ENCODE peak calls at places on chromosomes 13 and 19, in nine cellular contexts. D is tibial artery, P is tibial nerve, S is body of pancreas, V is ovary, Z is breast epithelium, I is heart right ventricle, A is cardiac muscle cell, C is Peyer's patch. T is an unnamed sample. For H3K4me1, the result is how much of the 10 kb centered on the place peaks cover.

GRCh38 chr13:50202485-50202884 is 187.2 kb downstream of the KCNRG start:
- DNase-seq in D (no peak), P (no peak), S (no peak), V (no peak), Z (no peak), I (no peak), A (no peak), C (no peak), T (no peak)

GRCh38 chr19:56617531-56617930 is 22.4 kb downstream of the ZNF71 start:
- DNase-seq in D (no peak), P (no peak), S (no peak), V (no peak), Z (no peak), I (no peak), A (no peak), C (no peak), T (no peak)

GRCh38 chr13:100987993-100988392 is 313.4 kb upstream of the TMTC4 start:
- DNase-seq in D (no peak), P (no peak), S (peak), V (no peak), Z (no peak), I (no peak), A (peak), C (no peak), T (no peak)

GRCh38 chr13:44230071-44230470 is 143.6 kb upstream of the SERP2 start:
- DNase-seq in D (no peak), P (no peak), S (no peak), V (no peak), Z (no peak), I (no peak), A (no peak), C (no peak), T (no peak)

GRCh38 chr19:35247526-35248309 is 1.1 kb upstream of the LSR start:
- DNase-seq in D (peak), P (no peak), S (peak), V (peak), Z (peak), I (no peak), A (peak), C (peak), T (peak)

GRCh38 chr13:100515410-100515800 is 73.2 kb downstream of the GGACT start:
- DNase-seq in D (no peak), P (no peak), S (no peak), V (no peak), Z (no peak), I (no peak), A (no peak), C (no peak), T (no peak)

GRCh38 chr13:21014666-21015170 is 46.7 kb downstream of the LATS2 start:
- DNase-seq in D (peak), P (no peak), S (peak), V (peak), Z (no peak), I (peak), A (no peak), C (peak), T (no peak)

GRCh38 chr13:27583645-27584044 is 36.7 kb downstream of the LNX2 start:
- DNase-seq in D (no peak), P (no peak), S (no peak), V (no peak), Z (no peak), I (no peak), A (no peak), C (no peak), T (no peak)

GRCh38 chr19:35299523-35300339 is 7.8 kb downstream of the MAG start:
- DNase-seq in D (no peak), P (no peak), S (peak), V (no peak), Z (no peak), I (no peak), A (peak), C (no peak), T (no peak)

GRCh38 chr13:43348397-43348796 is 325.0 kb downstream of the DNAJC15 start:
- DNase-seq in D (no peak), P (no peak), S (no peak), V (no peak), Z (no peak), I (no peak), A (no peak), C (no peak), T (no peak)

GRCh38 chr13:52348983-52349780 is 56.8 kb downstream of the THSD1 start:
- DNase-seq in D (no peak), P (no peak), S (no peak), V (no peak), Z (no peak), I (no peak), A (no peak), C (no peak), T (no peak)

GRCh38 chr19:47093841-47094240 is 19.7 kb downstream of the ZC3H4 start:
- DNase-seq in D (no peak), P (no peak), S (no peak), V (no peak), Z (no peak), I (no peak), A (peak), C (peak), T (no peak)

GRCh38 chr13:34466301-34466700 is 475.8 kb upstream of the NBEA start:
- DNase-seq in D (no peak), P (no peak), S (no peak), V (no peak), Z (no peak), I (no peak), A (no peak), C (no peak), T (no peak)

GRCh38 chr13:109955598-109955997 is 169.2 kb upstream of the IRS2 start:
- DNase-seq in D (no peak), P (no peak), S (no peak), V (no peak), Z (no peak), I (no peak), A (no peak), C (no peak), T (no peak)

GRCh38 chr13:61477619-61478018 is 62.0 kb upstream of the PCDH20 start:
- DNase-seq in D (no peak), P (no peak), S (no peak), V (no peak), Z (no peak), I (no peak), A (no peak), C (no peak), T (no peak)

GRCh38 chr13:87680298-87680697 is 9.1 kb downstream of the SLITRK5 start:
- DNase-seq in D (no peak), P (no peak), S (no peak), V (no peak), Z (no peak), I (no peak), A (no peak), C (no peak), T (no peak)

GRCh38 chr13:70203661-70204229 is 95.5 kb upstream of the KLHL1 start:
- DNase-seq in D (no peak), P (no peak), S (no peak), V (no peak), Z (no peak), I (no peak), A (no peak), C (no peak), T (no peak)

GRCh38 chr13:112877976-112878955 is 90.7 kb upstream of the MCF2L start:
- DNase-seq in D (no peak), P (no peak), S (no peak), V (no peak), Z (no peak), I (peak), A (no peak), C (peak), T (no peak)

GRCh38 chr13:59356607-59357006 is 807.1 kb downstream of the DIAPH3 start:
- DNase-seq in D (peak), P (no peak), S (peak), V (peak), Z (peak), I (peak), A (no peak), C (peak), T (peak)

GRCh38 chr13:32284927-32285632 is 30.1 kb downstream of the ZAR1L start:
- DNase-seq in D (no peak), P (no peak), S (peak), V (no peak), Z (peak), I (no peak), A (peak), C (no peak), T (peak)

GRCh38 chr13:63124863-63125262 is 1709.2 kb upstream of the PCDH20 start:
- DNase-seq in D (no peak), P (no peak), S (no peak), V (no peak), Z (no peak), I (no peak), A (peak), C (no peak), T (no peak)

GRCh38 chr19:46812898-46813569 is 24.6 kb upstream of the SLC1A5 start:
- DNase-seq in D (peak), P (no peak), S (no peak), V (peak), Z (peak), I (no peak), A (peak), C (no peak), T (peak)

GRCh38 chr13:54196684-54197083 is 1168.1 kb downstream of the OLFM4 start:
- DNase-seq in D (no peak), P (no peak), S (no peak), V (no peak), Z (no peak), I (no peak), A (no peak), C (no peak), T (no peak)

GRCh38 chr13:22423261-22423660 is 752.4 kb downstream of the FGF9 start:
- DNase-seq in D (no peak), P (no peak), S (no peak), V (no peak), Z (no peak), I (no peak), A (no peak), C (no peak), T (no peak)

GRCh38 chr13:78576266-78576665 is 27.1 kb downstream of the POU4F1 start:
- DNase-seq in D (no peak), P (no peak), S (no peak), V (no peak), Z (no peak), I (no peak), A (no peak), C (no peak), T (no peak)

GRCh38 chr19:35757231-35757748 is 461 bp upstream of the HSPB6 start:
- DNase-seq in D (peak), P (peak), S (peak), V (peak), Z (peak), I (peak), A (peak), C (peak), T (peak)

GRCh38 chr13:80340643-80341097 is 256 bp downstream of the SPRY2 start:
- DNase-seq in D (peak), P (no peak), S (no peak), V (no peak), Z (peak), I (no peak), A (no peak), C (peak), T (peak)

GRCh38 chr19:35553385-35554000 is 8.1 kb downstream of the TMEM147 start:
- DNase-seq in D (no peak), P (no peak), S (no peak), V (no peak), Z (no peak), I (no peak), A (no peak), C (no peak), T (no peak)

GRCh38 chr19:33298146-33298911 is 4.0 kb downstream of the CEBPA start:
- DNase-seq in D (no peak), P (no peak), S (no peak), V (peak), Z (peak), I (no peak), A (no peak), C (peak), T (no peak)

GRCh38 chr13:64158910-64159309 is 2743.3 kb upstream of the PCDH20 start:
- DNase-seq in D (no peak), P (no peak), S (no peak), V (no peak), Z (no peak), I (no peak), A (no peak), C (no peak), T (no peak)

GRCh38 chr13:64154514-64154913 is 2738.9 kb upstream of the PCDH20 start:
- DNase-seq in D (no peak), P (no peak), S (no peak), V (no peak), Z (no peak), I (no peak), A (no peak), C (no peak), T (no peak)
- TF ChIP-seq CTCF in D (no peak), P (no peak), S (no peak), V (no peak), Z (no peak), I (no peak), A (peak), C (no peak), T (no peak)

GRCh38 chr19:13024126-13024957 is 29.1 kb downstream of the NFIX start:
- DNase-seq in D (no peak), P (no peak), S (no peak), V (no peak), Z (no peak), I (no peak), A (no peak), C (no peak), T (no peak)
- H3K4me1 ChIP-seq in D (half or more), P (half or more), S (half or more), V (under half), Z (under half), I (half or more), A (under half), C (under half), T (under half)

DNA sequence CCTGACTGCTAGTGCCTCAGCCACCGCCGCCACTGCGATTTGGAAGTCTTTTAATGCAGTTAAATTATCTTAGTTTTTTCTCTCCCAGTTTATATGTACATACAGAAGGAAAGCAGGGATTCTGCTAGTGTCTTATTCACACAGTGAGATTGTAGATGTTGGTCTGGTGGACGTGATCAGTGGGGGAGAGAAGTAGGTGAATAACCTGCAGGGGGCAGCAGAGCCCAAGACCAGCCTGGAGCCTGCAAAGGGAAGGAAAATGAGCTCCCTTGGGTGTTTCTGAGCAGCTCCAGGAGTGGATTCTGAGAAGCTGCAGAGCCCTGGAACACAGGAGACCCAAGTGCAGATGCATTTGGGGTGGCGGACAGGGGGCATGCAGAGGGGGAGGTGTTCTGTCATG is 26.3 kb downstream of the ZNF844 start:
- DNase-seq in D (peak), P (no peak), S (peak), V (peak), Z (peak), I (peak), A (peak), C (peak), T (peak)
- TF ChIP-seq CTCF in D (peak), P (peak), S (peak), V (peak), Z (no peak), I (peak), A (peak), C (peak), T (peak)

DNA sequence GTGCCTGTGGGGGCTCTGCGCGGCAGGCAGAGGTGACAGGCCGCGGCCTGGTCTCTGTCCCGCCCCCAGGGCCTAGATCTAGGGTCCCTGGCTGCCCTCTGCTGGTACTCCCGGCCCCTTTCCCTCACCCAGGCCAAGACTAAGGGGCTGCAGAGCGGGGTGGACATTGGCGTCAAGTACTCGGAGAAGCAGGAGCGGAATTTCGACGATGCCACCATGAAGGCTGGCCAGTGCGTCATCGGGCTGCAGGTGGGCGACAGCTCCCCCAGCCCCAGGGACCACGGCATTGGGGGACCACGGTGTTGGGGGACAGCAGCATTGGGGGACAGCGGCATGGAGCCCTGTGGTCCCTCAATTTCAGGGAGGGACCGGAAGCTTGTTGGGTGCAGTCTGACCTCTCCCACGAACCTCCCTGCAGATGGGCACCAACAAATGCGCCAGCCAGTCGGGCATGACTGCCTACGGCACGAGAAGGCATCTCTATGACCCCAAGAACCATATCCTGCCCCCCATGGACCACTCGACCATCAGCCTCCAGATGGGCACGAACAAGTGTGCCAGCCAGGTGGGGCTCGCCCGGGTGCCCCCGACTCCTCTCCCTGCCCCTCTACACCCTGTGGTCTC is 3.8 kb upstream of the ABCA7 start:
- DNase-seq in D (no peak), P (no peak), S (no peak), V (no peak), Z (no peak), I (no peak), A (no peak), C (no peak), T (no peak)
- H3K4me1 ChIP-seq in D (under half), P (under half), S (under half), V (under half), Z (under half), I (under half), A (under half), C (under half), T (under half)

DNA sequence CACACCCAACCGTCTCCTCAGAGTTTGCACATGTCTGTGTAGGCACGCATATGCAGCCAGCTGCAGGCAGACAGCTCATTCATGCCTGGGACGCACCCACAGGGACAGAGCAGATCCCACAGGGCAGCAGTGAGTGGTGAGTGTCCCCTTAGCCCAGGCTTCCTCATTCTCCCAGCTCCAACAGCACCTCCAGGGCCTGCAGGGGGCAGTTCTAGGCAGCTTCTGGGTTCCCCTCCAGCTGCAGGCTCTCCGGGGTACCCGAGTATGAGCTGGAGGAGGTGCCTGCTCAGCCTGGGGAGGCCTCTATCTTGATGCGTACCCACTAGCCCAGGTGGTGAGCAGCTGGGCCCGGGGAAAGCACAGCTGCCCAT is 1.3 kb upstream of the SHANK1 start:
- DNase-seq in D (no peak), P (no peak), S (no peak), V (no peak), Z (no peak), I (no peak), A (no peak), C (no peak), T (no peak)
- TF ChIP-seq CTCF in D (no peak), P (no peak), S (no peak), V (no peak), Z (no peak), I (no peak), A (peak), C (no peak), T (no peak)